ENCODE peak calls at places on chromosome 6, in seven cellular contexts. G is body of pancreas, Y is left ventricle myocardium inferior, X is psoas muscle, J is ascending aorta, U is tibial artery, L is OCI-LY7. Z is an unnamed sample. For H3K36me3, the result is how much of the 10 kb centered on the place peaks cover.

GRCh38 chr6:139145661-139146060 is 10.8 kb downstream of the HECA start:
- DNase-seq in X (no peak), G (no peak), U (no peak), J (no peak), Y (no peak), L (no peak), Z (no peak)

GRCh38 chr6:40536442-40536841 is 50.7 kb downstream of the LRFN2 start:
- DNase-seq in G (peak), J (no peak), X (no peak), U (no peak), L (no peak), Y (no peak), Z (no peak)

GRCh38 chr6:34195726-34196115 is 41.0 kb upstream of the HMGA1 start:
- DNase-seq in Y (no peak), J (no peak), U (no peak), L (no peak), G (no peak), X (no peak), Z (no peak)

GRCh38 chr6:42618686-42619085 is 54.9 kb downstream of the UBR2 start:
- DNase-seq in U (no peak), J (no peak), L (no peak), X (peak), G (no peak), Y (no peak), Z (no peak)

GRCh38 chr6:32566957-32567356 is 22.7 kb downstream of the HLA-DRB1 start:
- DNase-seq in L (no peak), U (no peak), X (no peak), J (no peak), G (no peak), Y (no peak), Z (no peak)

GRCh38 chr6:53566755-53567154 is 21.9 kb upstream of the GCLC start:
- DNase-seq in Y (no peak), L (no peak), G (no peak), J (no peak), U (no peak), X (no peak), Z (no peak)

GRCh38 chr6:38194589-38194988 is 375.1 kb downstream of the ZFAND3 start:
- DNase-seq in X (no peak), U (no peak), Y (no peak), J (no peak), L (no peak), G (no peak), Z (no peak)

GRCh38 chr6:113695506-113695905 is 161.6 kb upstream of the MARCKS start:
- DNase-seq in L (no peak), X (no peak), Y (no peak), U (no peak), G (no peak), J (no peak), Z (no peak)

GRCh38 chr6:71289039-71289801 is 609 bp downstream of the OGFRL1 start:
- DNase-seq in G (peak), U (peak), Y (peak), J (no peak), L (peak), X (peak), Z (peak)

GRCh38 chr6:170198298-170198697 is 92.6 kb downstream of the DLL1 start:
- DNase-seq in G (no peak), J (no peak), U (no peak), Y (no peak), X (no peak), L (no peak), Z (no peak)

GRCh38 chr6:2510341-2510740 is 240.4 kb downstream of the MYLK4 start:
- DNase-seq in G (no peak), X (no peak), J (no peak), Y (no peak), U (no peak), L (no peak), Z (no peak)

GRCh38 chr6:134132494-134133141 is 80.2 kb upstream of the SLC2A12 start:
- DNase-seq in J (no peak), X (no peak), G (no peak), Y (no peak), U (no peak), L (no peak), Z (no peak)

GRCh38 chr6:88287696-88288095 is 121.5 kb upstream of the CNR1 start:
- DNase-seq in J (no peak), L (no peak), U (no peak), G (no peak), X (no peak), Y (no peak), Z (no peak)

GRCh38 chr6:163352011-163352685 is 62.4 kb upstream of the QKI start:
- DNase-seq in G (no peak), Y (no peak), J (no peak), X (no peak), U (no peak), L (no peak), Z (no peak)

GRCh38 chr6:127952831-127953230 is 52.0 kb upstream of the THEMIS start:
- DNase-seq in Y (no peak), U (no peak), J (no peak), L (no peak), G (no peak), X (no peak), Z (no peak)

GRCh38 chr6:109164331-109164730 is 69.0 kb downstream of the CEP57L1 start:
- DNase-seq in Y (no peak), X (no peak), L (no peak), G (no peak), U (no peak), J (no peak), Z (no peak)

GRCh38 chr6:145502417-145502816 is 232.9 kb downstream of the EPM2A start:
- DNase-seq in Y (no peak), L (no peak), U (no peak), G (no peak), X (no peak), J (no peak), Z (no peak)

GRCh38 chr6:73460044-73460443 is 1.5 kb upstream of the MTO1 start:
- DNase-seq in L (no peak), J (no peak), Y (no peak), G (no peak), U (no peak), X (no peak), Z (no peak)

GRCh38 chr6:38282911-38283310 is 356.8 kb downstream of the BTBD9 start:
- DNase-seq in X (no peak), Y (no peak), J (no peak), L (no peak), G (no peak), U (no peak), Z (no peak)

GRCh38 chr6:87623248-87623647 is 33.3 kb downstream of the ORC3 start:
- DNase-seq in U (no peak), X (no peak), L (no peak), J (no peak), Y (no peak), G (no peak), Z (no peak)

GRCh38 chr6:797479-798077 is 104.6 kb upstream of the EXOC2 start:
- DNase-seq in J (no peak), U (no peak), Y (no peak), G (peak), X (no peak), L (peak), Z (no peak)

GRCh38 chr6:149043476-149044130 is 273.9 kb upstream of the TAB2 start:
- DNase-seq in G (no peak), Y (no peak), U (no peak), X (no peak), L (peak), J (no peak), Z (no peak)

GRCh38 chr6:30555428-30556005 is 772 bp downstream of the GNL1 start:
- DNase-seq in U (peak), Y (peak), X (peak), L (peak), J (peak), G (peak), Z (peak)

GRCh38 chr6:91534614-91535013 is 947.7 kb upstream of the MAP3K7 start:
- DNase-seq in G (no peak), Y (no peak), L (no peak), J (no peak), X (no peak), U (no peak), Z (no peak)

GRCh38 chr6:109834131-109834530 is 143.0 kb downstream of the FIG4 start:
- DNase-seq in X (no peak), U (no peak), J (no peak), L (no peak), G (no peak), Y (no peak), Z (no peak)

GRCh38 chr6:9621276-9621675 is 793.6 kb downstream of the TFAP2A start:
- DNase-seq in X (no peak), Y (no peak), U (no peak), L (no peak), J (no peak), G (no peak), Z (no peak)

GRCh38 chr6:75794954-75795739 is 46.1 kb downstream of the MYO6 start:
- DNase-seq in L (no peak), U (no peak), G (no peak), X (no peak), Y (no peak), J (no peak), Z (no peak)

GRCh38 chr6:129513471-129513870 is 196.5 kb downstream of the ARHGAP18 start:
- DNase-seq in X (no peak), L (no peak), J (no peak), U (no peak), Y (no peak), G (no peak), Z (no peak)

GRCh38 chr6:110728501-110728900 is 86.8 kb downstream of the CDK19 start:
- DNase-seq in J (no peak), Y (no peak), G (no peak), X (no peak), U (no peak), L (no peak), Z (no peak)

GRCh38 chr6:44116643-44117382 is 10.4 kb downstream of the MRPL14 start:
- DNase-seq in J (no peak), L (no peak), G (peak), U (no peak), Y (no peak), X (no peak), Z (no peak)

GRCh38 chr6:41581381-41581991 is 35.3 kb downstream of the FOXP4 start:
- DNase-seq in G (peak), U (no peak), X (peak), Y (no peak), L (no peak), J (peak), Z (no peak)

GRCh38 chr6:150333592-150333954 is 35.2 kb upstream of the IYD start:
- DNase-seq in U (no peak), X (no peak), G (no peak), L (no peak), J (no peak), Y (no peak), Z (no peak)
- H3K36me3 ChIP-seq in U (under half), X (under half), G (under half), L (under half), J (under half), Y (under half), Z (under half)

GRCh38 chr6:17813561-17813960 is 106.8 kb upstream of the NUP153 start:
- DNase-seq in J (no peak), U (no peak), L (no peak), X (no peak), Y (no peak), G (no peak), Z (no peak)

GRCh38 chr6:17803409-17803808 is 96.7 kb upstream of the NUP153 start:
- DNase-seq in X (no peak), J (no peak), U (no peak), Y (no peak), G (no peak), L (no peak), Z (no peak)

GRCh38 chr6:17812311-17812710 is 105.6 kb upstream of the NUP153 start:
- DNase-seq in X (no peak), U (no peak), Y (no peak), J (no peak), G (no peak), L (no peak), Z (no peak)

GRCh38 chr6:17808609-17809008 is 101.9 kb upstream of the NUP153 start:
- DNase-seq in U (no peak), L (no peak), G (no peak), J (no peak), Y (no peak), X (no peak), Z (no peak)
- H3K36me3 ChIP-seq in U (under half), L (under half), G (under half), J (under half), Y (half or more), X (half or more), Z (under half)

GRCh38 chr6:158621694-158622544 is 22.6 kb downstream of the DYNLT1 start:
- DNase-seq in U (no peak), J (no peak), G (no peak), Y (no peak), X (no peak), L (no peak), Z (no peak)
- H3K36me3 ChIP-seq in U (under half), J (under half), G (under half), Y (under half), X (half or more), L (under half), Z (under half)

DNA sequence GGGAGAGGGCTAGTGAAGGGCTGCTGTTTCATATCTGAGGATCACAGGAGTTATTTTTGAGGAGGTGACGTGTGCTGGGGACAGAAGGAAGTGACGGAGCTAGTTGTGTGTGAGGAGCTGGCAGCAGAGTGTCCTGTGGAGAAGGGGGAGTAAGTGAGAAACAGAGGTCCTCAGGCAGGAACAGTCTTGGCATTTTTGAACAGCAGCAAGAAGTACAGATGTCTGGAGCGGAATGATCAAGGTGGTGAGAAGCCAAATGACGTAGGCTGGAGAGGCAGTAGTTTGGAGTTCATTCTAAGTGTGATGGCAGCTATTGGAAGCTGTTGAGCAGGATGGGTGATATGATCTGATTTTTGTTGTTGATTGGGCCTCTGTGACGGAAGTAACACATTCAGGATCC is 52.3 kb downstream of the SOBP start:
- DNase-seq in L (no peak), U (no peak), J (no peak), G (no peak), X (peak), Y (peak), Z (no peak)
- H3K36me3 ChIP-seq in L (half or more), U (under half), J (under half), G (under half), X (under half), Y (under half), Z (under half)

GRCh38 chr6:135196739-135197510 is 15.8 kb downstream of the MYB start:
- DNase-seq in J (no peak), X (no peak), U (no peak), Y (no peak), L (no peak), G (no peak), Z (no peak)

GRCh38 chr6:135195045-135195444 is 13.9 kb downstream of the MYB start:
- DNase-seq in G (no peak), X (no peak), L (no peak), Y (no peak), U (no peak), J (no peak), Z (no peak)

GRCh38 chr6:135192256-135193174 is 11.4 kb downstream of the MYB start:
- DNase-seq in X (no peak), G (no peak), U (no peak), J (no peak), Y (no peak), L (no peak), Z (no peak)

GRCh38 chr6:135193221-135193620 is 12.1 kb downstream of the MYB start:
- DNase-seq in U (no peak), J (no peak), Y (no peak), X (no peak), L (no peak), G (no peak), Z (no peak)

DNA sequence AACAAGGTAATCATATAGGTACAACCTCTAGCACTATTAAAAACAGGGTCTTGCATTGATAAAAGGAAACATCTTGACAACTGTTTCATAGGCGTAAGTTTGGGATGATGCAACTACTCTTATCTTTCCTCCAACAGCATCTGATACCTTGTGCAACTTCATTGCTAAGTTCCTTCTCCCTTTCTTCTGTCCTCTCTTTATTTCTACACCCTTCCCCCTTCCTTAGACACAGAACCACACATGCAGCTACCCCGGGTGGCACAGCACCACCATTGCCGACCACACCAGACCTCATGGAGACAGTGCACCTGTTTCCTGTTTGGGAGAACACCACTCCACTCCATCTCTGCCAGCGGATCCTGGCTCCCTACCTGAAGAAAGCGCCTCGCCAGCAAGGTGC is 14.4 kb downstream of the MYB start:
- DNase-seq in G (no peak), J (no peak), U (no peak), Y (no peak), L (no peak), X (no peak), Z (no peak)
- H3K36me3 ChIP-seq in G (under half), J (under half), U (under half), Y (under half), L (half or more), X (under half), Z (under half)

GRCh38 chr6:167450631-167451030 is 125.7 kb downstream of the TTLL2 start:
- DNase-seq in G (no peak), U (no peak), X (no peak), Y (no peak), J (no peak), L (no peak), Z (no peak)

GRCh38 chr6:167452338-167453081 is 127.6 kb downstream of the TTLL2 start:
- DNase-seq in X (no peak), J (no peak), L (no peak), G (no peak), Y (no peak), U (no peak), Z (no peak)

GRCh38 chr6:167448378-167448777 is 123.5 kb downstream of the TTLL2 start:
- DNase-seq in L (no peak), X (no peak), Y (no peak), G (no peak), J (no peak), U (no peak), Z (no peak)

GRCh38 chr6:167445568-167445967 is 120.7 kb downstream of the TTLL2 start:
- DNase-seq in U (no peak), L (no peak), J (no peak), Y (no peak), G (no peak), X (no peak), Z (no peak)

GRCh38 chr6:167449099-167449861 is 124.4 kb downstream of the TTLL2 start:
- DNase-seq in X (no peak), J (no peak), G (no peak), L (no peak), Y (no peak), U (no peak), Z (no peak)
- H3K36me3 ChIP-seq in X (under half), J (under half), G (under half), L (under half), Y (under half), U (under half), Z (under half)

DNA sequence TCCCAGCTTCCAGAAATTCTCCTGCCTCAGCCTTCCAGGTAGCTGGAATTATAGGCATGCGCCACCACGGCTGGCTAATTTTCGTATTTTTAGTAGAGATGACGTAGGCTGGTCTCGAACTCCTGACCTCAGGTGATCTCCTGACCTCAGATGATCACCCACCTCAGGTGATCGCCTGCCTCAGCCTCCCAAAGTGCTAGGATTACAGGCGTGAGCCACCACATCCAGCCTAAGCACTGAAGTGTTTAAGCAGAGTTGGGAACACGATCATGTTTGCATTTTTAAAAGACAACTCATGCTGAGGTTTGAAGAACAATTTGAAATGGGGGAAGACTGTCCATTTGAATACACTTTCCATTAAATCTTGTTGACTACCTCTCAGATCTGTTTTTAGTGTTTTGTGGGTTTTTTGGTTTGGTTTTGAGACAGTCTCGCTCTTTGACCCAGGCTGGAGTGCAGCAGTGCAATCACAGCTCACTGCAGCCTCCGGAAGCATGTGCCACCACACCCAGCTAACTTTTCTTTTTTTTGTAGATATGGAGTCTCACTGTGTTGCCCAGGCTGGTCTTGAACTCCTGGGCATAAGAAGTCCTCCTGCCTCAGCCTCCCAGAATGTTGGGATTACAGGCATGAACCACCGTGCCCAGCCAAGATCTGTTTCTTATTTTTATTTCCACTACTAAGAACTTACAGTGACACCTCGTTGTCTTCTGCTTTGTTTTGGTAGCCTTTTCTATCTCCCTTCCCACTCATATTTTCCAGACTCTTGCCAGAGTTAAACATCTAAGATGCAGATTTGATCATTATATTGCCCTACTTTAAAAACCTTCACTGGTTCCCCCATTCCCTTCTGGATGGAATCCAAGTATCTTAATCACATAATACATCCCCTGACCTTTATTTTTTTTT is 5.5 kb downstream of the CASP8AP2 start:
- DNase-seq in G (no peak), J (no peak), L (peak), X (no peak), Y (no peak), U (no peak), Z (no peak)
- H3K36me3 ChIP-seq in G (under half), J (under half), L (half or more), X (under half), Y (under half), U (under half), Z (under half)

GRCh38 chr6:126007795-126008194 is 21.5 kb downstream of the TRMT11 start:
- DNase-seq in Y (no peak), L (no peak), U (no peak), X (no peak), J (no peak), G (no peak), Z (no peak)

DNA sequence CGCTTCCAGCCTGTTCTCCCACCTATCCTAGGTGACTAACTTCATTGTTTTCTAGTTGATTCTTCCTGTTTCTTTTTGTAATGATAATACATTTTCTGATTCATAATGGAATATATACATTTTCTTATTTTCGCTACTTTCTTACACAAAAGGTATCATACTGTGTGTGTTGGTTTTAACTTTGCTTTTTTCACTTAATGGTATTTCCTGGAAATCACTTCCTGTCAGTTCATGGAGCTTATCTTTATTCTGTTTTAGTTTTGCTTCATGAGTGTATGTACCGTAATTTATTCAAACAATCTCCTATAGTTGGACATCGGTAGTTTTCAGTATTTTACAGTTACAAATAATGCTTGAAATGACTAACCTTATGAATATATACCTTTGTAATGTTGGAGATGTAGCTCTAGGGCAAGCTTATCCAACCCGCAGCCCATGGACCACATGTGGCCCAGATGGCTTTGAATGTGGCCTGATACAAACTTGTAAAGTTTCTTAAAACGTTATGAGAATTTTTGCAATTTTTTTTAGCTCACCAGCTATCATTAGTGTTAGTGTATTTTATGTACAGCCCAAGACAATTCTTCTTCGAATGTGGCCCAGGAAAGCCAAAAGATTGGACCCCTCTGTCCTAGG is 16.5 kb downstream of the TRMT11 start:
- DNase-seq in X (no peak), J (no peak), L (no peak), Y (no peak), U (no peak), G (no peak), Z (no peak)
- H3K36me3 ChIP-seq in X (half or more), J (under half), L (half or more), Y (under half), U (under half), G (under half), Z (under half)

Z was measured in mucosa of descending colon.